ENCODE peak calls at places on chromosome 17, in four cellular contexts. One of them, this sample, is unnamed.
A peak's percentile ranks its signal among the peaks of the same experiment; 100 is the strongest.

GRCh38 chr17:75489511-75489955 is 25.8 kb downstream of the CASKIN2 start:
- DNase-seq in bronchial epithelial cell: no peak
- DNase-seq in foreskin fibroblast: no peak
- DNase-seq in WTC11: no peak
- DNase-seq in this sample: no peak

GRCh38 chr17:50658602-50659001 is 23.9 kb downstream of the ABCC3 start:
- DNase-seq in bronchial epithelial cell: no peak
- DNase-seq in foreskin fibroblast: peak; percentile 21
- DNase-seq in WTC11: no peak
- DNase-seq in this sample: no peak

GRCh38 chr17:48037036-48037881 is at the start of gene COPZ2:
- DNase-seq in bronchial epithelial cell: no peak
- DNase-seq in foreskin fibroblast: peak; percentile 81
- DNase-seq in WTC11: peak; percentile 55
- DNase-seq in this sample: peak; percentile 62

GRCh38 chr17:66776999-66777688 is 57.8 kb upstream of the CACNG5 start:
- DNase-seq in bronchial epithelial cell: no peak
- DNase-seq in foreskin fibroblast: peak; percentile 15
- DNase-seq in WTC11: no peak
- DNase-seq in this sample: no peak

GRCh38 chr17:66829883-66830282 is 5.0 kb upstream of the CACNG5 start:
- DNase-seq in bronchial epithelial cell: no peak
- DNase-seq in foreskin fibroblast: no peak
- DNase-seq in WTC11: peak; percentile 32
- DNase-seq in this sample: no peak

GRCh38 chr17:37791434-37791833 is 46.6 kb upstream of the HNF1B start:
- DNase-seq in bronchial epithelial cell: peak; percentile 20
- DNase-seq in foreskin fibroblast: peak; percentile 46
- DNase-seq in WTC11: peak; percentile 30
- DNase-seq in this sample: peak; percentile 76

GRCh38 chr17:2343421-2343820 is 6.1 kb downstream of the SGSM2 start:
- DNase-seq in bronchial epithelial cell: peak; percentile 32
- DNase-seq in foreskin fibroblast: no peak
- DNase-seq in WTC11: no peak
- DNase-seq in this sample: no peak

GRCh38 chr17:18015603-18016002 is 23.4 kb downstream of the ATPAF2 start:
- DNase-seq in bronchial epithelial cell: no peak
- DNase-seq in foreskin fibroblast: no peak
- DNase-seq in WTC11: no peak
- DNase-seq in this sample: no peak

GRCh38 chr17:57121308-57122042 is 36.4 kb downstream of the AKAP1 start:
- DNase-seq in bronchial epithelial cell: peak; percentile 20
- DNase-seq in foreskin fibroblast: peak; percentile 64
- DNase-seq in WTC11: peak; percentile 70
- DNase-seq in this sample: peak; percentile 40

GRCh38 chr17:8954339-8954738 is 11.2 kb downstream of the PIK3R5 start:
- DNase-seq in bronchial epithelial cell: no peak
- DNase-seq in foreskin fibroblast: no peak
- DNase-seq in WTC11: peak; percentile 32
- DNase-seq in this sample: no peak

GRCh38 chr17:19928299-19928698 is 49.3 kb downstream of the AKAP10 start:
- DNase-seq in bronchial epithelial cell: no peak
- DNase-seq in foreskin fibroblast: no peak
- DNase-seq in WTC11: no peak
- DNase-seq in this sample: no peak

GRCh38 chr17:17975441-17975840 is 2.8 kb downstream of the DRC3 start:
- DNase-seq in bronchial epithelial cell: no peak
- DNase-seq in foreskin fibroblast: no peak
- DNase-seq in WTC11: no peak
- DNase-seq in this sample: no peak

GRCh38 chr17:60087882-60088669 is 9.4 kb upstream of the HEATR6 start:
- DNase-seq in bronchial epithelial cell: peak; percentile 48
- DNase-seq in foreskin fibroblast: peak; percentile 43
- DNase-seq in WTC11: no peak
- DNase-seq in this sample: no peak

GRCh38 chr17:4678448-4679026 is 25.4 kb downstream of the PELP1 start:
- DNase-seq in bronchial epithelial cell: peak; percentile 96
- DNase-seq in foreskin fibroblast: peak; percentile 94
- DNase-seq in WTC11: no peak
- DNase-seq in this sample: no peak

GRCh38 chr17:28717578-28718316 is at the start of gene RAB34:
- DNase-seq in bronchial epithelial cell: peak; percentile 61
- DNase-seq in foreskin fibroblast: peak; percentile 96
- DNase-seq in WTC11: peak; percentile 96
- DNase-seq in this sample: no peak

GRCh38 chr17:5249615-5250014 is 15.0 kb upstream of the SCIMP start:
- DNase-seq in bronchial epithelial cell: peak; percentile 65
- DNase-seq in foreskin fibroblast: peak; percentile 83
- DNase-seq in WTC11: peak; percentile 61
- DNase-seq in this sample: peak; percentile 73

GRCh38 chr17:17570207-17570797 is 21.2 kb downstream of the PEMT start:
- DNase-seq in bronchial epithelial cell: no peak
- DNase-seq in foreskin fibroblast: peak; percentile 56
- DNase-seq in WTC11: peak; percentile 60
- DNase-seq in this sample: no peak

GRCh38 chr17:49353607-49354006 is 8.4 kb downstream of the ZNF652 start:
- DNase-seq in bronchial epithelial cell: no peak
- DNase-seq in foreskin fibroblast: no peak
- DNase-seq in WTC11: no peak
- DNase-seq in this sample: no peak

GRCh38 chr17:13462161-13462560 is 139.6 kb downstream of the HS3ST3A1 start:
- DNase-seq in bronchial epithelial cell: no peak
- DNase-seq in foreskin fibroblast: peak; percentile 86
- DNase-seq in WTC11: no peak
- DNase-seq in this sample: no peak

GRCh38 chr17:17352836-17353624 is 49.9 kb downstream of the NT5M start:
- DNase-seq in bronchial epithelial cell: no peak
- DNase-seq in foreskin fibroblast: no peak
- DNase-seq in WTC11: no peak
- DNase-seq in this sample: no peak

GRCh38 chr17:29784661-29785060 is 145.4 kb downstream of the SSH2 start:
- DNase-seq in bronchial epithelial cell: no peak
- DNase-seq in foreskin fibroblast: peak; percentile 42
- DNase-seq in WTC11: no peak
- DNase-seq in this sample: no peak

GRCh38 chr17:48241131-48241591 is 133.6 kb downstream of the SNX11 start:
- DNase-seq in bronchial epithelial cell: peak; percentile 56
- DNase-seq in foreskin fibroblast: peak; percentile 85
- DNase-seq in WTC11: no peak
- DNase-seq in this sample: peak; percentile 46

DNA sequence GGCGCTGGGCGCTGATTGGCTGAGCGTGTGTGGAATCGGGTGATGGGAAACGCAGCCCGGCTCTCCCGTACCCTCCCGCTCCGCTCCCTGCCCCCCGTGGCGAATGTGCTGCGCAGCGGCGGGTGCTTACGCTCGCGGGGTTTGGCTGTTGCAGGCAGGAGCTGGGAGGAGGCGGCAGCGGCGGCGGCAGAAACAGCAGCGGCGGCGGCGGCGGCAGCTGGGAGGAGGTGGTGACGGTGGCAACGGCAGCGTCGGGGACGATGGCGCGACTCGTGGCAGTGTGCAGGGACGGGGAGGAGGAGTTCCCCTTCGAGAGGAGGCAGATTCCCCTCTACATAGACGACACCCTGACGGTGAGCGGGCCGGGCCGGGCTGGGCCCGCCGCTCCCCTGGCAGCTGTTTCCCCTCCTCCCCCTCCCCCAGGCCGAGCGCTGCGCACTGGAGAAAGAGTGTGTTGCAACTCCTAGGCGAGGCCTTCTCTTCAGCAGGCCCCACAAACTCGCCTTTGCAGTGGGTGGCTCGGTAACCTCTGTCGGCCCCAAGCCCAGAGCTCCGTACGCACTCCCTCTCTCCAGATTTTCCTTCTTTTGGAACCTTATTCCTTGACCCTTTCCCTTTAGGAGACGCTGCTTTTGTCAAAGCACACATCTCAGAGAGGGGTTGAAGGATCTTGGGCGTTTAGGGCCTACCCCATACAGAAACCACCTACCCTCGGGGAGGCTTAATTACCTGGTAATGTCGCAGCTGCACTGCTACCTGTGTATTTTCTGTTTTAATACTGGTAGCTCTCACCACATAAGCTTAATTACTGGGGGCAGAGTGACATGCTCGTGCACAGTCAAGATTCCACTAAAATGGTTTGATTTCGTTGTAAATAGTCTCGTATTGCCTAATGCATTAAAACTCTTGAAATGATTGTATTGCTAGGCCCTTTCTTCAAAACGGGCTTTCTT is 1.0 kb downstream of the GGNBP2 start:
- DNase-seq in bronchial epithelial cell: peak; percentile 84
- DNase-seq in foreskin fibroblast: peak; percentile 99
- DNase-seq in WTC11: peak; percentile 99
- DNase-seq in this sample: peak; percentile 97
- TF ChIP-seq CTCF in bronchial epithelial cell: no peak
- TF ChIP-seq CTCF in foreskin fibroblast: no peak
- TF ChIP-seq CTCF in WTC11: no peak
- TF ChIP-seq CTCF in this sample: peak; percentile 14

GRCh38 chr17:1026599-1026975 is 29.7 kb downstream of the TIMM22 start:
- DNase-seq in bronchial epithelial cell: no peak
- DNase-seq in foreskin fibroblast: no peak
- DNase-seq in WTC11: no peak
- DNase-seq in this sample: no peak
- TF ChIP-seq CTCF in bronchial epithelial cell: no peak
- TF ChIP-seq CTCF in foreskin fibroblast: no peak
- TF ChIP-seq CTCF in WTC11: no peak
- TF ChIP-seq CTCF in this sample: no peak

GRCh38 chr17:81129711-81130367 is 35.5 kb upstream of the PVALEF start:
- DNase-seq in bronchial epithelial cell: no peak
- DNase-seq in foreskin fibroblast: no peak
- DNase-seq in WTC11: no peak
- DNase-seq in this sample: no peak

GRCh38 chr17:81128338-81128737 is 37.0 kb upstream of the PVALEF start:
- DNase-seq in bronchial epithelial cell: no peak
- DNase-seq in foreskin fibroblast: no peak
- DNase-seq in WTC11: no peak
- DNase-seq in this sample: no peak

GRCh38 chr17:81130385-81131288 is 34.7 kb upstream of the PVALEF start:
- DNase-seq in bronchial epithelial cell: no peak
- DNase-seq in foreskin fibroblast: no peak
- DNase-seq in WTC11: no peak
- DNase-seq in this sample: no peak

GRCh38 chr17:81128774-81129173 is 36.5 kb upstream of the PVALEF start:
- DNase-seq in bronchial epithelial cell: no peak
- DNase-seq in foreskin fibroblast: no peak
- DNase-seq in WTC11: no peak
- DNase-seq in this sample: no peak

DNA sequence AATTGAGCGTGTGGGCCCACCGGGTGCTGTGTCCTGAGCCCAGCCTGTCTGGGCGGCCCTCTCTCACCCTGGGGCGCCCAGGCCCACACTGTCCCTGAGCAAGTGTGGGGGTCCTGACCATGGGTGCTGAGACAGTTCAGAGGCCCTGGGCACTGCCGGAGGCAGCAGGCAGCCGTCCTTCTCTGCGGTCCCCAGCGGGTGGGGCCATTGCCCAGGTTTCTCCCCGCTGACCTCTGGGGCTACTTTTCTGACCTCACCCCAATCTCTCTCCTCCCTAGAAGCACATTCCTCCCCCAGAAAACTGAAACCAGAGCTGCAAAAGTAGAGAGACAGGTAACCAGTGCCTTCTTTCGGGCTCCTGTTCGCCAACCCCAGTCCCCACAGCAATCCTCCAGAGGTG is 36.0 kb upstream of the PVALEF start:
- DNase-seq in bronchial epithelial cell: no peak
- DNase-seq in foreskin fibroblast: no peak
- DNase-seq in WTC11: peak; percentile 52
- DNase-seq in this sample: no peak
- TF ChIP-seq CTCF in bronchial epithelial cell: no peak
- TF ChIP-seq CTCF in foreskin fibroblast: no peak
- TF ChIP-seq CTCF in WTC11: no peak
- TF ChIP-seq CTCF in this sample: no peak

GRCh38 chr17:27209316-27209715 is 84.6 kb upstream of the WSB1 start:
- DNase-seq in bronchial epithelial cell: no peak
- DNase-seq in foreskin fibroblast: no peak
- DNase-seq in WTC11: no peak
- DNase-seq in this sample: no peak

GRCh38 chr17:27203241-27203640 is 90.7 kb upstream of the WSB1 start:
- DNase-seq in bronchial epithelial cell: peak; percentile 26
- DNase-seq in foreskin fibroblast: no peak
- DNase-seq in WTC11: no peak
- DNase-seq in this sample: no peak

GRCh38 chr17:27207073-27207511 is 86.8 kb upstream of the WSB1 start:
- DNase-seq in bronchial epithelial cell: peak; percentile 87
- DNase-seq in foreskin fibroblast: peak; percentile 66
- DNase-seq in WTC11: no peak
- DNase-seq in this sample: no peak

GRCh38 chr17:27200476-27200875 is 93.4 kb upstream of the WSB1 start:
- DNase-seq in bronchial epithelial cell: no peak
- DNase-seq in foreskin fibroblast: no peak
- DNase-seq in WTC11: no peak
- DNase-seq in this sample: no peak

GRCh38 chr17:27206447-27206846 is 87.5 kb upstream of the WSB1 start:
- DNase-seq in bronchial epithelial cell: no peak
- DNase-seq in foreskin fibroblast: peak; percentile 8
- DNase-seq in WTC11: peak; percentile 14
- DNase-seq in this sample: peak; percentile 21
- TF ChIP-seq CTCF in bronchial epithelial cell: peak; percentile 28
- TF ChIP-seq CTCF in foreskin fibroblast: no peak
- TF ChIP-seq CTCF in WTC11: no peak
- TF ChIP-seq CTCF in this sample: peak; percentile 43

GRCh38 chr17:32610027-32610650 is 123.3 kb downstream of the CDK5R1 start:
- DNase-seq in bronchial epithelial cell: no peak
- DNase-seq in foreskin fibroblast: no peak
- DNase-seq in WTC11: peak; percentile 33
- DNase-seq in this sample: no peak

GRCh38 chr17:32610943-32611342 is 124.2 kb downstream of the CDK5R1 start:
- DNase-seq in bronchial epithelial cell: no peak
- DNase-seq in foreskin fibroblast: no peak
- DNase-seq in WTC11: no peak
- DNase-seq in this sample: no peak

GRCh38 chr17:32604966-32605365 is 118.2 kb downstream of the CDK5R1 start:
- DNase-seq in bronchial epithelial cell: no peak
- DNase-seq in foreskin fibroblast: no peak
- DNase-seq in WTC11: no peak
- DNase-seq in this sample: no peak

GRCh38 chr17:32608267-32608666 is 121.5 kb downstream of the CDK5R1 start:
- DNase-seq in bronchial epithelial cell: no peak
- DNase-seq in foreskin fibroblast: no peak
- DNase-seq in WTC11: no peak
- DNase-seq in this sample: no peak

GRCh38 chr17:32609085-32609484 is 122.3 kb downstream of the CDK5R1 start:
- DNase-seq in bronchial epithelial cell: peak; percentile 52
- DNase-seq in foreskin fibroblast: no peak
- DNase-seq in WTC11: no peak
- DNase-seq in this sample: peak; percentile 63
- TF ChIP-seq CTCF in bronchial epithelial cell: peak; percentile 64
- TF ChIP-seq CTCF in foreskin fibroblast: peak; percentile 4
- TF ChIP-seq CTCF in WTC11: no peak
- TF ChIP-seq CTCF in this sample: peak; percentile 73